ENCODE peak calls at places on chromosomes 11 and 22, in ten cellular contexts. R, V, M, Q, S, U, D, A, F and E are unnamed samples.

GRCh38 chr22:49676230-49676629 is 151.4 kb downstream of the BRD1 start:
- DNase-seq in D (no peak), Q (no peak), S (no peak), F (no peak), A (no peak), U (no peak), V (no peak), R (no peak), M (no peak), E (no peak)

GRCh38 chr11:729492-730074 is 17.7 kb upstream of the TALDO1 start:
- DNase-seq in V (no peak), U (no peak), A (peak; percentile 31), Q (no peak), R (no peak), D (no peak), S (no peak), F (no peak), M (no peak), E (peak; percentile 47)

GRCh38 chr22:21613553-21614233 is 16.1 kb downstream of the YDJC start:
- DNase-seq in V (no peak), D (no peak), U (no peak), M (no peak), R (no peak), F (no peak), A (no peak), S (no peak), Q (no peak), E (no peak)

GRCh38 chr11:103888541-103888951 is 147.9 kb upstream of the DDI1 start:
- DNase-seq in U (no peak), R (peak; percentile 97), V (peak; percentile 42), M (no peak), D (no peak), Q (no peak), A (no peak), S (no peak), F (no peak), E (no peak)

GRCh38 chr11:13249992-13250391 is 27.6 kb upstream of the BMAL1 start:
- DNase-seq in S (no peak), V (peak; percentile 48), D (no peak), A (no peak), M (peak; percentile 20), Q (no peak), F (no peak), U (no peak), R (no peak), E (no peak)

GRCh38 chr11:9861860-9862725 is 198.2 kb downstream of the SWAP70 start:
- DNase-seq in Q (no peak), A (peak; percentile 27), D (peak; percentile 57), U (peak; percentile 47), M (peak; percentile 83), F (peak; percentile 75), V (peak; percentile 83), R (peak; percentile 37), S (peak; percentile 41), E (no peak)

GRCh38 chr22:40426671-40427070 is 56.3 kb downstream of the SGSM3 start:
- DNase-seq in F (peak; percentile 88), R (peak; percentile 9), M (no peak), S (no peak), V (no peak), U (no peak), D (peak; percentile 76), Q (no peak), A (no peak), E (no peak)

GRCh38 chr11:10454902-10455631 is at the start of gene AMPD3:
- DNase-seq in M (peak; percentile 22), S (no peak), U (no peak), A (no peak), Q (no peak), V (peak; percentile 93), F (peak; percentile 99), R (peak; percentile 86), D (peak; percentile 88), E (no peak)

DNA sequence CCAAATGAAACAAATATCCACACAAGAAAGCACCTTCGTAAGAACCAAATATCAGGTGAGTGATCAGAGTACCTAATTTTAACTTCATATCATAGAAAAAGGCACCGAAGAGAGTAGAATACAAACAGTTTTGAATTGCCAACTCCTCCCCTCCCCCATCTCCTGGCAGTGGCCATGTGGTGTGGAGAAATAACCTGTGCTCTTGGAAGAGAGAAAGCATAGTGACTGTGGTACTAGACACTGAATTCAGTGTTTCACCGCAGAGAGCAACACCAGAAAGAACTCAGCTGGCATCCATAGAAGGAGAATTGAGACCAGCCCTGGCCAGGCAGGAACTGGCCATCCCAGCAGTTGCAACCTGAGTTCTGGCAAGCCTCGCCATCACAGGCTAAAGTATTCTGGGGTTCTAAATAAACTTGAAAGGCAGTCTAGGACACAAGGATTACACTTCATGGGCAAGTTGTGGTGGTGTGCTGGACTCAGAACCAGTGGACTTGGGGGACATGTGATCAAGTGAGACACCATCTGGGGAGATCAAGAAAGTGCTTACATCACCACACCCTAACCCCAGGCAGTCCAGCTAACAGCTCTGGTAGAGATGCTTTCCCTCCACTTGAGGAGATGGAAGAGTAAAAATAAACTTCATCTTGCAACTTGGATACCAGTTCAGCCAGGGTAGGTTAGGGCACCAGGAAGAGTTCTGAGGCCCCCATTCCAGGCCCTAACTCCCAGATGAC is 1003.2 kb downstream of the NTM start:
- DNase-seq in U (no peak), V (no peak), Q (no peak), S (no peak), F (no peak), R (no peak), M (no peak), A (no peak), D (no peak), E (no peak)
- H3K4me1 ChIP-seq in U (no peaks in the 10 kb centered on the region), V (no peaks in the 10 kb centered on the region), Q (no peaks in the 10 kb centered on the region), S (no peaks in the 10 kb centered on the region), F (no peaks in the 10 kb centered on the region), R (no peaks in the 10 kb centered on the region), M (no peaks in the 10 kb centered on the region), A (peaks cover 4% of the 10 kb centered on the region), D (no peaks in the 10 kb centered on the region), E (no peaks in the 10 kb centered on the region)

DNA sequence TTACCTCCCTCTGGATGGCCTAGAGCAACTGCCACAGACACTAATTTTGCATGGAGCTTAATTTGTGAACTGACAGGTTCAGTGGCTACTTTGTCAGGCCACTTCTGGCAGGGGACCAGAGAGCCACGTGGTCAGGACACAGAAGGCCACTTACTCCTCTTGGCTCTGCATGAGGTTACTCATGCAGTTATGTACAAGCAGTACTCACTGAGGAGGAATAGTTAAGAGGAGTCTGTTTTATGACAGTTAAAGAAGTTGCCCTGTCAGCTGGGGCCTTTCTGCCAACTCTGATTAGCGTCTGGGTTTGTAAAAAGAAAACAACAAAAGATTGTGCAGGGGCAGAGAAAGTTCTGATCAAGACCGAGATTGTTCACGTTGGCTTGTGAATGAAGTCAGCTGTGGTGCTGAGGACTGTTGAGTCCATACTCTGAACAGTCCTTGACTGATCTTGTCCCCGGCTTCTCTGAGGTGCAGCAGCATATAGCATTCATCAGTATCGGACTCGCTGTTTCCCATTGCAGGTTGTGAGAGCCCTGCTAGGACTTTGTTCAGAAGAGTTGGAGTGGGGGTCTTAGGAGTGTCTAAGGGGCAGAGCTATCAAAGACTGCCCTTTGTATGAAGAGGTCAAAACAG is 41.4 kb downstream of the PPFIBP2 start:
- DNase-seq in U (peak; percentile 85), M (no peak), S (no peak), D (peak; percentile 94), Q (peak; percentile 76), R (no peak), V (peak; percentile 8), F (no peak), A (peak; percentile 68), E (peak; percentile 61)
- H3K27ac ChIP-seq in U (peak overlapping the region; percentile 48), M (no peak overlapping the region), S (no peak overlapping the region), D (peak overlapping the region; percentile 72), Q (peak overlapping the region; percentile 77), R (no peak overlapping the region), V (no peak overlapping the region), F (no peak overlapping the region), A (no peak overlapping the region), E (no peak overlapping the region)

GRCh38 chr11:26720003-26720402 is 1.9 kb downstream of the SLC5A12 start:
- DNase-seq in U (no peak), M (no peak), Q (no peak), V (no peak), S (no peak), D (no peak), R (no peak), F (no peak), A (no peak), E (no peak)

GRCh38 chr11:26715133-26715532 is 6.7 kb downstream of the SLC5A12 start:
- DNase-seq in M (no peak), V (no peak), D (no peak), A (no peak), S (no peak), U (no peak), F (no peak), R (no peak), Q (no peak), E (no peak)

GRCh38 chr11:26717761-26718160 is 4.1 kb downstream of the SLC5A12 start:
- DNase-seq in S (no peak), M (no peak), U (no peak), Q (no peak), D (no peak), R (no peak), F (no peak), A (no peak), V (no peak), E (no peak)

GRCh38 chr11:26721967-26722366 is at the start of gene SLC5A12:
- DNase-seq in R (no peak), F (no peak), U (no peak), A (no peak), V (no peak), Q (no peak), M (no peak), D (no peak), S (no peak), E (no peak)

DNA sequence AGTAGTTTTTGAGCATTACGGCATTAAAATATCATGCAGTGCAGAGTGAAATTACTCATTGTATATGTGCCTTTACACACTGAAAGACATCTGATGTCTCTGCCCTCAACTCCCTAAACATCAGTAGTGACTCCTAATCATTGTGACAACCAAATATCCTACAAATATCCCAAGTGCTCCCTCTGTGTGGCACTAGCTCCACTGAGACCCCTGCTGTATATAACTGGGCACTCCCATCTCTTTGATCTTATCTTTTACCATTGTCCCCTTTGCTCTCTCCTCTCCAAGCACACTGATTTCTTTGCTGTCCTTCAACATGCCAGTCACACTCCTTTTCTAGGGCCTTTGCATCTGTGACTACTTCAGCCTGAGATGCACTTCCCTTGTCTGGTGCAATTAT is 2.6 kb downstream of the SLC5A12 start:
- DNase-seq in M (peak; percentile 4), R (no peak), A (no peak), U (no peak), F (no peak), S (no peak), V (no peak), D (no peak), Q (no peak), E (no peak)
- TF ChIP-seq CTCF in M (peak; percentile 20), R (no peak), A (no peak), U (no peak), F (no peak), S (no peak), V (no peak), D (no peak), Q (no peak), E (no peak)

GRCh38 chr11:2377511-2378443 is 667 bp downstream of the CD81 start:
- DNase-seq in R (no peak), F (peak; percentile 33), A (peak; percentile 78), U (peak; percentile 69), M (peak; percentile 84), D (peak; percentile 83), V (peak; percentile 46), S (peak; percentile 79), Q (peak; percentile 75), E (peak; percentile 83)

GRCh38 chr11:2380396-2380795 is 3.3 kb downstream of the CD81 start:
- DNase-seq in R (no peak), D (no peak), V (no peak), M (no peak), S (no peak), A (peak; percentile 26), U (no peak), Q (peak; percentile 15), F (no peak), E (no peak)

GRCh38 chr11:2376751-2377451 is at the start of gene CD81:
- DNase-seq in V (peak; percentile 22), F (peak; percentile 33), M (peak; percentile 79), U (peak; percentile 53), D (peak; percentile 79), R (no peak), A (peak; percentile 71), Q (no peak), S (no peak), E (peak; percentile 65)

GRCh38 chr11:2379471-2380174 is 2.5 kb downstream of the CD81 start:
- DNase-seq in S (no peak), R (no peak), Q (peak; percentile 15), V (no peak), D (peak; percentile 55), F (no peak), M (no peak), A (no peak), U (no peak), E (peak; percentile 48)

GRCh38 chr11:2378527-2379210 is 1.6 kb downstream of the CD81 start:
- DNase-seq in A (peak; percentile 28), M (peak; percentile 29), U (no peak), D (peak; percentile 72), F (peak; percentile 69), R (no peak), V (no peak), Q (peak; percentile 62), S (no peak), E (peak; percentile 69)
- H3K4me1 ChIP-seq in A (peaks cover 68% of the 10 kb centered on the region), M (peaks cover 6% of the 10 kb centered on the region), U (peaks cover 75% of the 10 kb centered on the region), D (peaks cover 48% of the 10 kb centered on the region), F (peaks cover 34% of the 10 kb centered on the region), R (peaks cover 5% of the 10 kb centered on the region), V (no peaks in the 10 kb centered on the region), Q (peaks cover 78% of the 10 kb centered on the region), S (no peaks in the 10 kb centered on the region), E (peaks cover 53% of the 10 kb centered on the region)